ENCODE peak calls at places on chromosomes 4 and X, in nine cellular contexts. One of them, this sample, is unnamed.

GRCh38 chrX:36950495-36951253 is 57.5 kb upstream of the FAM47C start:
- DNase-seq in cerebellar cortex: no peak
- DNase-seq in stimulated activated CD8-positive, alpha-beta memory T cell treated with anti-CD3 and anti-CD28 coated beads, Interleukin-4, amount 100 ng/mL, for 4 hours: no peak
- DNase-seq in GM03348: no peak
- DNase-seq in activated gamma-delta T cell treated with Interleukin-2 at 50 U/mL for 16 hours: no peak
- DNase-seq in stimulated activated CD4-positive, alpha-beta T cell treated with anti-CD3 and anti-CD28 coated beads, Interleukin-4, amount 100 ng/mL, for 1 hour: no peak
- DNase-seq in activated T-cell treated with anti-CD3 and anti-CD28 coated beads, Interleukin-2, amount 50 U/mL, for 72 hours: no peak
- DNase-seq in activated naive CD4-positive, alpha-beta T cell: no peak
- DNase-seq in T-helper 1 cell: no peak
- DNase-seq in this sample: no peak

GRCh38 chrX:152905081-152905420 is 7.2 kb downstream of the ZNF185 start:
- DNase-seq in activated naive CD4-positive, alpha-beta T cell: no peak
- DNase-seq in stimulated activated CD4-positive, alpha-beta T cell treated with anti-CD3 and anti-CD28 coated beads, Interleukin-4, amount 100 ng/mL, for 1 hour: no peak
- DNase-seq in T-helper 1 cell: no peak
- DNase-seq in stimulated activated CD8-positive, alpha-beta memory T cell treated with anti-CD3 and anti-CD28 coated beads, Interleukin-4, amount 100 ng/mL, for 4 hours: no peak
- DNase-seq in activated gamma-delta T cell treated with Interleukin-2 at 50 U/mL for 16 hours: no peak
- DNase-seq in activated T-cell treated with anti-CD3 and anti-CD28 coated beads, Interleukin-2, amount 50 U/mL, for 72 hours: no peak
- DNase-seq in cerebellar cortex: no peak
- DNase-seq in GM03348: no peak
- DNase-seq in this sample: no peak

GRCh38 chr4:38177035-38177791 is 217.0 kb downstream of the PTTG2 start:
- DNase-seq in activated gamma-delta T cell treated with Interleukin-2 at 50 U/mL for 16 hours: peak; percentile 43
- DNase-seq in stimulated activated CD8-positive, alpha-beta memory T cell treated with anti-CD3 and anti-CD28 coated beads, Interleukin-4, amount 100 ng/mL, for 4 hours: peak; percentile 7
- DNase-seq in T-helper 1 cell: peak; percentile 86
- DNase-seq in activated T-cell treated with anti-CD3 and anti-CD28 coated beads, Interleukin-2, amount 50 U/mL, for 72 hours: peak; percentile 50
- DNase-seq in cerebellar cortex: no peak
- DNase-seq in activated naive CD4-positive, alpha-beta T cell: peak; percentile 19
- DNase-seq in stimulated activated CD4-positive, alpha-beta T cell treated with anti-CD3 and anti-CD28 coated beads, Interleukin-4, amount 100 ng/mL, for 1 hour: peak; percentile 32
- DNase-seq in GM03348: peak; percentile 22
- DNase-seq in this sample: no peak

GRCh38 chr4:1113311-1114009 is at the start of gene RNF212:
- DNase-seq in T-helper 1 cell: peak; percentile 22
- DNase-seq in GM03348: peak; percentile 69
- DNase-seq in activated gamma-delta T cell treated with Interleukin-2 at 50 U/mL for 16 hours: peak; percentile 13
- DNase-seq in cerebellar cortex: no peak
- DNase-seq in activated T-cell treated with anti-CD3 and anti-CD28 coated beads, Interleukin-2, amount 50 U/mL, for 72 hours: peak; percentile 49
- DNase-seq in activated naive CD4-positive, alpha-beta T cell: peak; percentile 36
- DNase-seq in stimulated activated CD4-positive, alpha-beta T cell treated with anti-CD3 and anti-CD28 coated beads, Interleukin-4, amount 100 ng/mL, for 1 hour: peak; percentile 52
- DNase-seq in stimulated activated CD8-positive, alpha-beta memory T cell treated with anti-CD3 and anti-CD28 coated beads, Interleukin-4, amount 100 ng/mL, for 4 hours: peak; percentile 3
- DNase-seq in this sample: no peak

GRCh38 chr4:621296-622070 is 3.9 kb upstream of the PDE6B start:
- DNase-seq in activated T-cell treated with anti-CD3 and anti-CD28 coated beads, Interleukin-2, amount 50 U/mL, for 72 hours: no peak
- DNase-seq in activated naive CD4-positive, alpha-beta T cell: no peak
- DNase-seq in cerebellar cortex: no peak
- DNase-seq in activated gamma-delta T cell treated with Interleukin-2 at 50 U/mL for 16 hours: no peak
- DNase-seq in T-helper 1 cell: no peak
- DNase-seq in GM03348: no peak
- DNase-seq in stimulated activated CD4-positive, alpha-beta T cell treated with anti-CD3 and anti-CD28 coated beads, Interleukin-4, amount 100 ng/mL, for 1 hour: no peak
- DNase-seq in stimulated activated CD8-positive, alpha-beta memory T cell treated with anti-CD3 and anti-CD28 coated beads, Interleukin-4, amount 100 ng/mL, for 4 hours: no peak
- DNase-seq in this sample: no peak

GRCh38 chr4:143403551-143403816 is 66.8 kb downstream of the GAB1 start:
- DNase-seq in activated naive CD4-positive, alpha-beta T cell: no peak
- DNase-seq in activated T-cell treated with anti-CD3 and anti-CD28 coated beads, Interleukin-2, amount 50 U/mL, for 72 hours: no peak
- DNase-seq in T-helper 1 cell: no peak
- DNase-seq in stimulated activated CD8-positive, alpha-beta memory T cell treated with anti-CD3 and anti-CD28 coated beads, Interleukin-4, amount 100 ng/mL, for 4 hours: no peak
- DNase-seq in activated gamma-delta T cell treated with Interleukin-2 at 50 U/mL for 16 hours: no peak
- DNase-seq in GM03348: no peak
- DNase-seq in stimulated activated CD4-positive, alpha-beta T cell treated with anti-CD3 and anti-CD28 coated beads, Interleukin-4, amount 100 ng/mL, for 1 hour: no peak
- DNase-seq in cerebellar cortex: no peak
- DNase-seq in this sample: no peak

GRCh38 chr4:41728571-41728908 is 20.0 kb downstream of the PHOX2B start:
- DNase-seq in stimulated activated CD8-positive, alpha-beta memory T cell treated with anti-CD3 and anti-CD28 coated beads, Interleukin-4, amount 100 ng/mL, for 4 hours: no peak
- DNase-seq in cerebellar cortex: no peak
- DNase-seq in activated T-cell treated with anti-CD3 and anti-CD28 coated beads, Interleukin-2, amount 50 U/mL, for 72 hours: no peak
- DNase-seq in stimulated activated CD4-positive, alpha-beta T cell treated with anti-CD3 and anti-CD28 coated beads, Interleukin-4, amount 100 ng/mL, for 1 hour: no peak
- DNase-seq in GM03348: no peak
- DNase-seq in activated naive CD4-positive, alpha-beta T cell: no peak
- DNase-seq in T-helper 1 cell: no peak
- DNase-seq in activated gamma-delta T cell treated with Interleukin-2 at 50 U/mL for 16 hours: no peak
- DNase-seq in this sample: no peak

GRCh38 chr4:133003169-133003568 is 145.9 kb upstream of the PCDH10 start:
- DNase-seq in stimulated activated CD4-positive, alpha-beta T cell treated with anti-CD3 and anti-CD28 coated beads, Interleukin-4, amount 100 ng/mL, for 1 hour: no peak
- DNase-seq in activated naive CD4-positive, alpha-beta T cell: no peak
- DNase-seq in T-helper 1 cell: no peak
- DNase-seq in activated T-cell treated with anti-CD3 and anti-CD28 coated beads, Interleukin-2, amount 50 U/mL, for 72 hours: no peak
- DNase-seq in activated gamma-delta T cell treated with Interleukin-2 at 50 U/mL for 16 hours: no peak
- DNase-seq in cerebellar cortex: no peak
- DNase-seq in stimulated activated CD8-positive, alpha-beta memory T cell treated with anti-CD3 and anti-CD28 coated beads, Interleukin-4, amount 100 ng/mL, for 4 hours: no peak
- DNase-seq in GM03348: no peak
- DNase-seq in this sample: no peak

GRCh38 chr4:54165438-54165837 is 63.7 kb upstream of the PDGFRA start:
- DNase-seq in GM03348: peak; percentile 87
- DNase-seq in activated gamma-delta T cell treated with Interleukin-2 at 50 U/mL for 16 hours: no peak
- DNase-seq in activated T-cell treated with anti-CD3 and anti-CD28 coated beads, Interleukin-2, amount 50 U/mL, for 72 hours: no peak
- DNase-seq in cerebellar cortex: peak; percentile 3
- DNase-seq in activated naive CD4-positive, alpha-beta T cell: no peak
- DNase-seq in stimulated activated CD8-positive, alpha-beta memory T cell treated with anti-CD3 and anti-CD28 coated beads, Interleukin-4, amount 100 ng/mL, for 4 hours: no peak
- DNase-seq in T-helper 1 cell: no peak
- DNase-seq in stimulated activated CD4-positive, alpha-beta T cell treated with anti-CD3 and anti-CD28 coated beads, Interleukin-4, amount 100 ng/mL, for 1 hour: no peak
- DNase-seq in this sample: no peak

GRCh38 chr4:77172336-77172735 is 15.3 kb downstream of the CCNG2 start:
- DNase-seq in stimulated activated CD8-positive, alpha-beta memory T cell treated with anti-CD3 and anti-CD28 coated beads, Interleukin-4, amount 100 ng/mL, for 4 hours: no peak
- DNase-seq in stimulated activated CD4-positive, alpha-beta T cell treated with anti-CD3 and anti-CD28 coated beads, Interleukin-4, amount 100 ng/mL, for 1 hour: no peak
- DNase-seq in cerebellar cortex: no peak
- DNase-seq in activated T-cell treated with anti-CD3 and anti-CD28 coated beads, Interleukin-2, amount 50 U/mL, for 72 hours: no peak
- DNase-seq in activated gamma-delta T cell treated with Interleukin-2 at 50 U/mL for 16 hours: no peak
- DNase-seq in T-helper 1 cell: no peak
- DNase-seq in GM03348: peak; percentile 87
- DNase-seq in activated naive CD4-positive, alpha-beta T cell: no peak
- DNase-seq in this sample: no peak

GRCh38 chr4:8328866-8329559 is 59.5 kb downstream of the HTRA3 start:
- DNase-seq in activated gamma-delta T cell treated with Interleukin-2 at 50 U/mL for 16 hours: no peak
- DNase-seq in stimulated activated CD4-positive, alpha-beta T cell treated with anti-CD3 and anti-CD28 coated beads, Interleukin-4, amount 100 ng/mL, for 1 hour: no peak
- DNase-seq in stimulated activated CD8-positive, alpha-beta memory T cell treated with anti-CD3 and anti-CD28 coated beads, Interleukin-4, amount 100 ng/mL, for 4 hours: no peak
- DNase-seq in cerebellar cortex: no peak
- DNase-seq in activated T-cell treated with anti-CD3 and anti-CD28 coated beads, Interleukin-2, amount 50 U/mL, for 72 hours: no peak
- DNase-seq in GM03348: no peak
- DNase-seq in activated naive CD4-positive, alpha-beta T cell: no peak
- DNase-seq in T-helper 1 cell: no peak
- DNase-seq in this sample: no peak

GRCh38 chr4:170872794-170873193 is 783.0 kb upstream of the AADAT start:
- DNase-seq in cerebellar cortex: no peak
- DNase-seq in stimulated activated CD8-positive, alpha-beta memory T cell treated with anti-CD3 and anti-CD28 coated beads, Interleukin-4, amount 100 ng/mL, for 4 hours: no peak
- DNase-seq in stimulated activated CD4-positive, alpha-beta T cell treated with anti-CD3 and anti-CD28 coated beads, Interleukin-4, amount 100 ng/mL, for 1 hour: no peak
- DNase-seq in GM03348: no peak
- DNase-seq in T-helper 1 cell: no peak
- DNase-seq in activated T-cell treated with anti-CD3 and anti-CD28 coated beads, Interleukin-2, amount 50 U/mL, for 72 hours: no peak
- DNase-seq in activated gamma-delta T cell treated with Interleukin-2 at 50 U/mL for 16 hours: no peak
- DNase-seq in activated naive CD4-positive, alpha-beta T cell: no peak
- DNase-seq in this sample: no peak

GRCh38 chrX:47483310-47484268 is 567 bp upstream of the ZNF41 start:
- DNase-seq in activated naive CD4-positive, alpha-beta T cell: no peak
- DNase-seq in GM03348: peak; percentile 17
- DNase-seq in activated gamma-delta T cell treated with Interleukin-2 at 50 U/mL for 16 hours: no peak
- DNase-seq in stimulated activated CD8-positive, alpha-beta memory T cell treated with anti-CD3 and anti-CD28 coated beads, Interleukin-4, amount 100 ng/mL, for 4 hours: no peak
- DNase-seq in T-helper 1 cell: no peak
- DNase-seq in cerebellar cortex: peak; percentile 32
- DNase-seq in stimulated activated CD4-positive, alpha-beta T cell treated with anti-CD3 and anti-CD28 coated beads, Interleukin-4, amount 100 ng/mL, for 1 hour: no peak
- DNase-seq in activated T-cell treated with anti-CD3 and anti-CD28 coated beads, Interleukin-2, amount 50 U/mL, for 72 hours: no peak
- DNase-seq in this sample: no peak

GRCh38 chrX:150766351-150767044 is 73.3 kb downstream of the MTMR1 start:
- DNase-seq in cerebellar cortex: peak; percentile 19
- DNase-seq in activated naive CD4-positive, alpha-beta T cell: no peak
- DNase-seq in GM03348: no peak
- DNase-seq in activated gamma-delta T cell treated with Interleukin-2 at 50 U/mL for 16 hours: no peak
- DNase-seq in T-helper 1 cell: no peak
- DNase-seq in stimulated activated CD4-positive, alpha-beta T cell treated with anti-CD3 and anti-CD28 coated beads, Interleukin-4, amount 100 ng/mL, for 1 hour: no peak
- DNase-seq in stimulated activated CD8-positive, alpha-beta memory T cell treated with anti-CD3 and anti-CD28 coated beads, Interleukin-4, amount 100 ng/mL, for 4 hours: no peak
- DNase-seq in activated T-cell treated with anti-CD3 and anti-CD28 coated beads, Interleukin-2, amount 50 U/mL, for 72 hours: no peak
- DNase-seq in this sample: no peak

GRCh38 chr4:170089274-170089742 is 448 bp downstream of the AADAT start:
- DNase-seq in GM03348: peak; percentile 47
- DNase-seq in activated T-cell treated with anti-CD3 and anti-CD28 coated beads, Interleukin-2, amount 50 U/mL, for 72 hours: no peak
- DNase-seq in T-helper 1 cell: no peak
- DNase-seq in stimulated activated CD8-positive, alpha-beta memory T cell treated with anti-CD3 and anti-CD28 coated beads, Interleukin-4, amount 100 ng/mL, for 4 hours: no peak
- DNase-seq in activated gamma-delta T cell treated with Interleukin-2 at 50 U/mL for 16 hours: no peak
- DNase-seq in cerebellar cortex: peak; percentile 13
- DNase-seq in stimulated activated CD4-positive, alpha-beta T cell treated with anti-CD3 and anti-CD28 coated beads, Interleukin-4, amount 100 ng/mL, for 1 hour: no peak
- DNase-seq in activated naive CD4-positive, alpha-beta T cell: no peak
- DNase-seq in this sample: no peak

GRCh38 chr4:124515591-124515990 is 196.9 kb downstream of the ANKRD50 start:
- DNase-seq in stimulated activated CD4-positive, alpha-beta T cell treated with anti-CD3 and anti-CD28 coated beads, Interleukin-4, amount 100 ng/mL, for 1 hour: no peak
- DNase-seq in T-helper 1 cell: no peak
- DNase-seq in activated naive CD4-positive, alpha-beta T cell: no peak
- DNase-seq in stimulated activated CD8-positive, alpha-beta memory T cell treated with anti-CD3 and anti-CD28 coated beads, Interleukin-4, amount 100 ng/mL, for 4 hours: no peak
- DNase-seq in cerebellar cortex: no peak
- DNase-seq in GM03348: no peak
- DNase-seq in activated T-cell treated with anti-CD3 and anti-CD28 coated beads, Interleukin-2, amount 50 U/mL, for 72 hours: no peak
- DNase-seq in activated gamma-delta T cell treated with Interleukin-2 at 50 U/mL for 16 hours: no peak
- DNase-seq in this sample: no peak

GRCh38 chrX:30302957-30303356 is 6.2 kb downstream of the NR0B1 start:
- DNase-seq in activated T-cell treated with anti-CD3 and anti-CD28 coated beads, Interleukin-2, amount 50 U/mL, for 72 hours: no peak
- DNase-seq in stimulated activated CD8-positive, alpha-beta memory T cell treated with anti-CD3 and anti-CD28 coated beads, Interleukin-4, amount 100 ng/mL, for 4 hours: no peak
- DNase-seq in T-helper 1 cell: no peak
- DNase-seq in cerebellar cortex: no peak
- DNase-seq in GM03348: no peak
- DNase-seq in activated gamma-delta T cell treated with Interleukin-2 at 50 U/mL for 16 hours: no peak
- DNase-seq in stimulated activated CD4-positive, alpha-beta T cell treated with anti-CD3 and anti-CD28 coated beads, Interleukin-4, amount 100 ng/mL, for 1 hour: no peak
- DNase-seq in activated naive CD4-positive, alpha-beta T cell: no peak
- DNase-seq in this sample: peak; percentile 52

GRCh38 chr4:112552668-112553067 is 36.7 kb upstream of the NEUROG2 start:
- DNase-seq in T-helper 1 cell: no peak
- DNase-seq in cerebellar cortex: no peak
- DNase-seq in activated naive CD4-positive, alpha-beta T cell: no peak
- DNase-seq in GM03348: peak; percentile 59
- DNase-seq in activated gamma-delta T cell treated with Interleukin-2 at 50 U/mL for 16 hours: no peak
- DNase-seq in stimulated activated CD4-positive, alpha-beta T cell treated with anti-CD3 and anti-CD28 coated beads, Interleukin-4, amount 100 ng/mL, for 1 hour: no peak
- DNase-seq in stimulated activated CD8-positive, alpha-beta memory T cell treated with anti-CD3 and anti-CD28 coated beads, Interleukin-4, amount 100 ng/mL, for 4 hours: no peak
- DNase-seq in activated T-cell treated with anti-CD3 and anti-CD28 coated beads, Interleukin-2, amount 50 U/mL, for 72 hours: no peak
- DNase-seq in this sample: no peak

GRCh38 chr4:31328921-31329320 is 608.8 kb downstream of the PCDH7 start:
- DNase-seq in activated naive CD4-positive, alpha-beta T cell: no peak
- DNase-seq in stimulated activated CD8-positive, alpha-beta memory T cell treated with anti-CD3 and anti-CD28 coated beads, Interleukin-4, amount 100 ng/mL, for 4 hours: no peak
- DNase-seq in stimulated activated CD4-positive, alpha-beta T cell treated with anti-CD3 and anti-CD28 coated beads, Interleukin-4, amount 100 ng/mL, for 1 hour: no peak
- DNase-seq in activated T-cell treated with anti-CD3 and anti-CD28 coated beads, Interleukin-2, amount 50 U/mL, for 72 hours: no peak
- DNase-seq in cerebellar cortex: no peak
- DNase-seq in activated gamma-delta T cell treated with Interleukin-2 at 50 U/mL for 16 hours: no peak
- DNase-seq in GM03348: no peak
- DNase-seq in T-helper 1 cell: no peak
- DNase-seq in this sample: peak; percentile 4

GRCh38 chr4:153488006-153488718 is 22.0 kb downstream of the TMEM131L start:
- DNase-seq in GM03348: peak; percentile 54
- DNase-seq in activated naive CD4-positive, alpha-beta T cell: peak; percentile 46
- DNase-seq in activated T-cell treated with anti-CD3 and anti-CD28 coated beads, Interleukin-2, amount 50 U/mL, for 72 hours: peak; percentile 86
- DNase-seq in activated gamma-delta T cell treated with Interleukin-2 at 50 U/mL for 16 hours: peak; percentile 65
- DNase-seq in T-helper 1 cell: peak; percentile 82
- DNase-seq in cerebellar cortex: no peak
- DNase-seq in stimulated activated CD4-positive, alpha-beta T cell treated with anti-CD3 and anti-CD28 coated beads, Interleukin-4, amount 100 ng/mL, for 1 hour: peak; percentile 79
- DNase-seq in stimulated activated CD8-positive, alpha-beta memory T cell treated with anti-CD3 and anti-CD28 coated beads, Interleukin-4, amount 100 ng/mL, for 4 hours: peak; percentile 76
- DNase-seq in this sample: no peak

GRCh38 chrX:53255738-53256191 is 25.6 kb downstream of the IQSEC2 start:
- DNase-seq in GM03348: no peak
- DNase-seq in activated naive CD4-positive, alpha-beta T cell: no peak
- DNase-seq in activated gamma-delta T cell treated with Interleukin-2 at 50 U/mL for 16 hours: no peak
- DNase-seq in activated T-cell treated with anti-CD3 and anti-CD28 coated beads, Interleukin-2, amount 50 U/mL, for 72 hours: no peak
- DNase-seq in stimulated activated CD8-positive, alpha-beta memory T cell treated with anti-CD3 and anti-CD28 coated beads, Interleukin-4, amount 100 ng/mL, for 4 hours: no peak
- DNase-seq in cerebellar cortex: no peak
- DNase-seq in stimulated activated CD4-positive, alpha-beta T cell treated with anti-CD3 and anti-CD28 coated beads, Interleukin-4, amount 100 ng/mL, for 1 hour: no peak
- DNase-seq in T-helper 1 cell: no peak
- DNase-seq in this sample: no peak

GRCh38 chr4:89469512-89469911 is 161.9 kb upstream of the GPRIN3 start:
- DNase-seq in T-helper 1 cell: no peak
- DNase-seq in activated gamma-delta T cell treated with Interleukin-2 at 50 U/mL for 16 hours: no peak
- DNase-seq in cerebellar cortex: no peak
- DNase-seq in stimulated activated CD4-positive, alpha-beta T cell treated with anti-CD3 and anti-CD28 coated beads, Interleukin-4, amount 100 ng/mL, for 1 hour: no peak
- DNase-seq in stimulated activated CD8-positive, alpha-beta memory T cell treated with anti-CD3 and anti-CD28 coated beads, Interleukin-4, amount 100 ng/mL, for 4 hours: no peak
- DNase-seq in GM03348: no peak
- DNase-seq in activated T-cell treated with anti-CD3 and anti-CD28 coated beads, Interleukin-2, amount 50 U/mL, for 72 hours: no peak
- DNase-seq in activated naive CD4-positive, alpha-beta T cell: no peak
- DNase-seq in this sample: no peak

GRCh38 chr4:27594917-27595316 is 734.3 kb downstream of the STIM2 start:
- DNase-seq in stimulated activated CD8-positive, alpha-beta memory T cell treated with anti-CD3 and anti-CD28 coated beads, Interleukin-4, amount 100 ng/mL, for 4 hours: no peak
- DNase-seq in T-helper 1 cell: no peak
- DNase-seq in GM03348: no peak
- DNase-seq in activated T-cell treated with anti-CD3 and anti-CD28 coated beads, Interleukin-2, amount 50 U/mL, for 72 hours: no peak
- DNase-seq in cerebellar cortex: no peak
- DNase-seq in activated gamma-delta T cell treated with Interleukin-2 at 50 U/mL for 16 hours: no peak
- DNase-seq in activated naive CD4-positive, alpha-beta T cell: no peak
- DNase-seq in stimulated activated CD4-positive, alpha-beta T cell treated with anti-CD3 and anti-CD28 coated beads, Interleukin-4, amount 100 ng/mL, for 1 hour: no peak
- DNase-seq in this sample: no peak